ENCODE peak calls at places on chromosomes 3 and 15, in seven cellular contexts. G is suprapubic skin, J is cardiac muscle cell, Q is body of pancreas, Z is right atrium auricular region, U is SJSA1, A is psoas muscle. M is an unnamed sample.

GRCh38 chr3:123028233-123028828 is 768 bp upstream of the SEMA5B start:
- DNase-seq in Q (peak; percentile 25), G (no peak), Z (no peak), A (no peak), U (no peak), J (peak; percentile 66), M (peak; percentile 80)

GRCh38 chr3:1439395-1439794 is 346.6 kb downstream of the CNTN6 start:
- DNase-seq in A (no peak), J (no peak), U (no peak), G (no peak), Z (no peak), Q (peak; percentile 59), M (peak; percentile 9)

GRCh38 chr3:172159962-172160538 is 120.7 kb downstream of the FNDC3B start:
- DNase-seq in G (no peak), A (no peak), Z (no peak), Q (peak; percentile 65), J (no peak), U (no peak), M (peak; percentile 13)

GRCh38 chr3:40292637-40293036 is 16.9 kb upstream of the EIF1B start:
- DNase-seq in J (peak; percentile 40), Q (no peak), G (no peak), Z (no peak), U (no peak), A (no peak), M (peak; percentile 47)

GRCh38 chr3:186882881-186883685 is 40.6 kb downstream of the ADIPOQ start:
- DNase-seq in U (peak; percentile 50), Q (no peak), G (no peak), A (no peak), Z (no peak), J (no peak), M (no peak)

GRCh38 chr15:42494998-42495360 is 455 bp upstream of the SNAP23 start:
- DNase-seq in A (no peak), G (no peak), Q (peak; percentile 78), U (peak; percentile 64), Z (peak; percentile 68), J (no peak), M (peak; percentile 30)

GRCh38 chr3:45800611-45801010 is 4.3 kb upstream of the SLC6A20 start:
- DNase-seq in U (no peak), Z (peak; percentile 53), J (no peak), Q (no peak), A (no peak), G (no peak), M (no peak)

GRCh38 chr3:157888040-157888439 is 218.2 kb downstream of the SHOX2 start:
- DNase-seq in Z (no peak), J (no peak), U (no peak), Q (no peak), G (no peak), A (no peak), M (no peak)

GRCh38 chr3:60080648-60081047 is 1030.8 kb upstream of the CFAP20DC start:
- DNase-seq in U (no peak), G (no peak), Z (no peak), Q (no peak), A (no peak), J (no peak), M (no peak)

GRCh38 chr3:124836448-124836847 is 50.7 kb downstream of the ITGB5 start:
- DNase-seq in J (no peak), U (no peak), G (no peak), Z (no peak), Q (no peak), A (no peak), M (no peak)

GRCh38 chr3:126376464-126376863 is 18.2 kb upstream of the CFAP100 start:
- DNase-seq in G (peak; percentile 17), A (no peak), J (no peak), U (no peak), Z (no peak), Q (no peak), M (no peak)

GRCh38 chr3:39907981-39908380 is 98.6 kb downstream of the MYRIP start:
- DNase-seq in G (no peak), Q (peak; percentile 49), U (no peak), Z (peak; percentile 65), A (no peak), J (no peak), M (no peak)

GRCh38 chr3:149532463-149533180 is 58.1 kb downstream of the TM4SF4 start:
- DNase-seq in Q (no peak), G (no peak), A (no peak), Z (no peak), U (no peak), J (no peak), M (no peak)

GRCh38 chr3:37262816-37263393 is 88.5 kb upstream of the LRRFIP2 start:
- DNase-seq in A (no peak), J (no peak), G (no peak), U (no peak), Z (no peak), Q (no peak), M (no peak)

GRCh38 chr3:114899186-114899931 is 247.7 kb downstream of the ZBTB20 start:
- DNase-seq in G (no peak), Q (peak; percentile 87), U (no peak), J (peak; percentile 11), A (no peak), Z (no peak), M (no peak)

GRCh38 chr3:113832477-113833164 is 6.0 kb upstream of the GRAMD1C start:
- DNase-seq in U (no peak), Z (no peak), A (no peak), J (no peak), G (no peak), Q (no peak), M (no peak)

GRCh38 chr3:139574026-139574947 is 34.7 kb upstream of the RBP1 start:
- DNase-seq in Q (peak; percentile 87), G (no peak), Z (no peak), A (peak; percentile 77), U (no peak), J (no peak), M (no peak)

GRCh38 chr3:55804170-55805095 is 317.3 kb upstream of the WNT5A start:
- DNase-seq in G (no peak), J (peak; percentile 21), A (no peak), Z (no peak), Q (peak; percentile 41), U (no peak), M (no peak)

GRCh38 chr15:84795186-84795585 is 22.0 kb upstream of the ALPK3 start:
- DNase-seq in Q (no peak), A (no peak), J (no peak), Z (no peak), G (no peak), U (no peak), M (no peak)

GRCh38 chr3:169299897-169300296 is 363.6 kb downstream of the MECOM start:
- DNase-seq in A (no peak), U (no peak), Q (no peak), G (no peak), Z (no peak), J (no peak), M (no peak)

GRCh38 chr3:66220066-66220465 is 735 bp upstream of the SLC25A26 start:
- DNase-seq in Z (no peak), J (no peak), U (no peak), A (no peak), G (no peak), Q (no peak), M (no peak)

GRCh38 chr3:20573175-20573574 is 387.2 kb upstream of the SGO1 start:
- DNase-seq in A (no peak), J (no peak), G (no peak), Z (no peak), Q (no peak), U (no peak), M (no peak)

GRCh38 chr15:77187751-77188464 is 117.0 kb upstream of the TSPAN3 start:
- DNase-seq in J (no peak), Q (no peak), G (no peak), A (no peak), Z (peak; percentile 63), U (no peak), M (no peak)

GRCh38 chr15:44535509-44536297 is 1.2 kb upstream of the EIF3J start:
- DNase-seq in U (no peak), A (no peak), J (peak; percentile 46), Q (peak; percentile 28), Z (no peak), G (no peak), M (peak; percentile 47)

GRCh38 chr15:44536962-44537727 is at the start of gene EIF3J:
- DNase-seq in Q (peak; percentile 97), G (peak; percentile 96), U (peak; percentile 98), Z (peak; percentile 94), J (peak; percentile 96), A (peak; percentile 98), M (peak; percentile 96)

GRCh38 chr15:44536298-44536961 is 517 bp upstream of the EIF3J start:
- DNase-seq in Q (peak; percentile 89), Z (peak; percentile 87), G (peak; percentile 93), A (peak; percentile 93), U (peak; percentile 91), J (peak; percentile 92), M (no peak)

GRCh38 chr15:44535092-44535491 is 1.9 kb upstream of the EIF3J start:
- DNase-seq in U (no peak), Z (no peak), G (no peak), Q (no peak), A (no peak), J (no peak), M (no peak)

GRCh38 chr15:44537728-44538240 is 837 bp downstream of the EIF3J start:
- DNase-seq in Q (no peak), J (no peak), Z (no peak), A (no peak), U (no peak), G (no peak), M (peak; percentile 23)
- H3K36me3 ChIP-seq in Q (peaks cover 1% of the 10 kb centered on the region), J (peaks cover 3% of the 10 kb centered on the region), Z (no peaks in the 10 kb centered on the region), A (peaks cover 53% of the 10 kb centered on the region), U (peaks cover 39% of the 10 kb centered on the region), G (peaks cover 10% of the 10 kb centered on the region), M (peaks cover 5% of the 10 kb centered on the region)

GRCh38 chr15:69384626-69385025 is 29.5 kb upstream of the KIF23 start:
- DNase-seq in J (no peak), Q (no peak), A (no peak), Z (no peak), U (no peak), G (no peak), M (no peak)
- H3K4me3 ChIP-seq in J (no peak overlapping the region), Q (no peak overlapping the region), A (no peak overlapping the region), Z (no peak overlapping the region), U (no peak overlapping the region), G (no peak overlapping the region), M (no peak overlapping the region)

GRCh38 chr3:140859592-140860336 is 81.9 kb upstream of the SLC25A36 start:
- DNase-seq in Z (no peak), J (no peak), A (no peak), G (no peak), Q (no peak), U (no peak), M (no peak)

GRCh38 chr3:140857993-140858392 is 83.6 kb upstream of the SLC25A36 start:
- DNase-seq in G (no peak), A (no peak), Z (no peak), U (no peak), J (no peak), Q (no peak), M (no peak)

GRCh38 chr3:140863481-140864084 is 78.1 kb upstream of the SLC25A36 start:
- DNase-seq in Z (no peak), A (no peak), Q (peak; percentile 74), J (peak; percentile 78), U (peak; percentile 51), G (no peak), M (peak; percentile 42)
- H3K27me3 ChIP-seq in Z (no peaks in the 10 kb centered on the region), A (no peaks in the 10 kb centered on the region), Q (no peaks in the 10 kb centered on the region), J (no peaks in the 10 kb centered on the region), U (no peaks in the 10 kb centered on the region), G (no peaks in the 10 kb centered on the region), M (no peaks in the 10 kb centered on the region)

GRCh38 chr3:27681249-27681748 is 40.8 kb downstream of the EOMES start:
- DNase-seq in A (no peak), U (no peak), Q (no peak), J (peak; percentile 54), G (no peak), Z (no peak), M (peak; percentile 54)
- H3K36me3 ChIP-seq in A (no peaks in the 10 kb centered on the region), U (no peaks in the 10 kb centered on the region), Q (no peaks in the 10 kb centered on the region), J (no peaks in the 10 kb centered on the region), G (no peaks in the 10 kb centered on the region), Z (no peaks in the 10 kb centered on the region), M (no peaks in the 10 kb centered on the region)